ENCODE peak calls at places on chromosome 3, in ten cellular contexts. G is RWPE2; L is activated CD4-positive, alpha-beta T cell treated with anti-CD3 and anti-CD28 coated beads, Interleukin-2, amount 50 U/mL, for 1 hour; E is T-helper 9 cell; V is activated CD8-positive, alpha-beta memory T cell treated with anti-CD3 and anti-CD28 coated beads, Interleukin-2, amount 50 U/mL, for 4 hours; C is T-helper 17 cell; U is endothelial cell; N is progenitor cell of endocrine pancreas; O is IMR-90; M is H9. W is an unnamed sample.

GRCh38 chr3:73074681-73075305 is 13.3 kb downstream of the EBLN2 start:
- DNase-seq in U (no peak), L (no peak), G (no peak), E (no peak), V (no peak), O (no peak), C (no peak), N (no peak), M (no peak), W (no peak)

GRCh38 chr3:196990654-196991053 is 22.0 kb upstream of the PIGZ start:
- DNase-seq in N (no peak), L (no peak), G (no peak), M (peak), V (no peak), E (no peak), C (no peak), U (no peak), O (no peak), W (no peak)

GRCh38 chr3:181726351-181727121 is 14.8 kb downstream of the SOX2 start:
- DNase-seq in C (no peak), L (no peak), M (peak), N (no peak), E (no peak), U (peak), G (no peak), V (no peak), O (no peak), W (no peak)

GRCh38 chr3:188431553-188431952 is 277.6 kb downstream of the LPP start:
- DNase-seq in M (no peak), N (no peak), G (no peak), C (no peak), L (no peak), V (no peak), O (peak), U (no peak), E (no peak), W (no peak)

GRCh38 chr3:49759226-49759625 is 27.1 kb downstream of the IP6K1 start:
- DNase-seq in M (no peak), O (no peak), C (no peak), V (no peak), L (no peak), N (no peak), U (no peak), E (no peak), G (no peak), W (no peak)

GRCh38 chr3:143360244-143360643 is 240.7 kb downstream of the CHST2 start:
- DNase-seq in U (no peak), M (no peak), C (no peak), O (no peak), E (no peak), N (no peak), L (no peak), V (no peak), G (no peak), W (no peak)

GRCh38 chr3:120498947-120499346 is 48.2 kb upstream of the FSTL1 start:
- DNase-seq in O (peak), M (peak), G (no peak), U (no peak), C (no peak), V (no peak), L (no peak), N (no peak), E (no peak), W (no peak)

GRCh38 chr3:150391200-150391599 is 16.9 kb upstream of the TSC22D2 start:
- DNase-seq in V (no peak), E (no peak), G (no peak), O (peak), M (no peak), L (no peak), C (no peak), N (no peak), U (no peak), W (no peak)

GRCh38 chr3:134028486-134029255 is 1.1 kb downstream of the SLCO2A1 start:
- DNase-seq in N (no peak), G (no peak), E (no peak), O (no peak), V (no peak), U (no peak), L (no peak), M (no peak), C (no peak), W (no peak)